ENCODE peak calls at places on chromosomes 5 and 9, in six cellular contexts. One of them, this sample, is unnamed.

GRCh38 chr5:79091064-79091463 is 20.5 kb upstream of the BHMT start:
- DNase-seq in stimulated activated CD4-positive, alpha-beta T cell treated with anti-CD3 and anti-CD28 coated beads, Interleukin-2, amount 100 ng/mL, for 4 hours: no peak
- DNase-seq in left colon: no peak
- DNase-seq in left cardiac atrium: no peak
- DNase-seq in SW 1271: no peak
- DNase-seq in C1 segment of cervical spinal cord: no peak
- DNase-seq in this sample: no peak

GRCh38 chr5:69492391-69493234 is at the start of gene OCLN:
- DNase-seq in stimulated activated CD4-positive, alpha-beta T cell treated with anti-CD3 and anti-CD28 coated beads, Interleukin-2, amount 100 ng/mL, for 4 hours: no peak
- DNase-seq in left colon: peak
- DNase-seq in left cardiac atrium: peak
- DNase-seq in SW 1271: peak
- DNase-seq in C1 segment of cervical spinal cord: peak
- DNase-seq in this sample: peak

GRCh38 chr9:38619556-38620447 is 594 bp downstream of the ANKRD18A start:
- DNase-seq in stimulated activated CD4-positive, alpha-beta T cell treated with anti-CD3 and anti-CD28 coated beads, Interleukin-2, amount 100 ng/mL, for 4 hours: peak
- DNase-seq in left colon: peak
- DNase-seq in left cardiac atrium: no peak
- DNase-seq in SW 1271: peak
- DNase-seq in C1 segment of cervical spinal cord: no peak
- DNase-seq in this sample: peak

GRCh38 chr5:69265931-69266330 is 31.2 kb downstream of the CDK7 start:
- DNase-seq in stimulated activated CD4-positive, alpha-beta T cell treated with anti-CD3 and anti-CD28 coated beads, Interleukin-2, amount 100 ng/mL, for 4 hours: no peak
- DNase-seq in left colon: no peak
- DNase-seq in left cardiac atrium: no peak
- DNase-seq in SW 1271: peak
- DNase-seq in C1 segment of cervical spinal cord: no peak
- DNase-seq in this sample: peak

GRCh38 chr5:163612358-163613149 is 107.1 kb downstream of the MAT2B start:
- DNase-seq in stimulated activated CD4-positive, alpha-beta T cell treated with anti-CD3 and anti-CD28 coated beads, Interleukin-2, amount 100 ng/mL, for 4 hours: no peak
- DNase-seq in left colon: no peak
- DNase-seq in left cardiac atrium: no peak
- DNase-seq in SW 1271: no peak
- DNase-seq in C1 segment of cervical spinal cord: no peak
- DNase-seq in this sample: no peak

GRCh38 chr5:1375871-1376850 is 31.3 kb upstream of the CLPTM1L start:
- DNase-seq in stimulated activated CD4-positive, alpha-beta T cell treated with anti-CD3 and anti-CD28 coated beads, Interleukin-2, amount 100 ng/mL, for 4 hours: no peak
- DNase-seq in left colon: no peak
- DNase-seq in left cardiac atrium: no peak
- DNase-seq in SW 1271: no peak
- DNase-seq in C1 segment of cervical spinal cord: no peak
- DNase-seq in this sample: no peak

GRCh38 chr9:97564291-97565175 is 63.1 kb downstream of the TMOD1 start:
- DNase-seq in stimulated activated CD4-positive, alpha-beta T cell treated with anti-CD3 and anti-CD28 coated beads, Interleukin-2, amount 100 ng/mL, for 4 hours: no peak
- DNase-seq in left colon: peak
- DNase-seq in left cardiac atrium: peak
- DNase-seq in SW 1271: no peak
- DNase-seq in C1 segment of cervical spinal cord: peak
- DNase-seq in this sample: peak

GRCh38 chr5:160441352-160441781 is 19.7 kb downstream of the PTTG1 start:
- DNase-seq in stimulated activated CD4-positive, alpha-beta T cell treated with anti-CD3 and anti-CD28 coated beads, Interleukin-2, amount 100 ng/mL, for 4 hours: no peak
- DNase-seq in left colon: no peak
- DNase-seq in left cardiac atrium: no peak
- DNase-seq in SW 1271: no peak
- DNase-seq in C1 segment of cervical spinal cord: no peak
- DNase-seq in this sample: no peak

GRCh38 chr9:87292449-87293191 is 205.0 kb upstream of the DAPK1 start:
- DNase-seq in stimulated activated CD4-positive, alpha-beta T cell treated with anti-CD3 and anti-CD28 coated beads, Interleukin-2, amount 100 ng/mL, for 4 hours: no peak
- DNase-seq in left colon: no peak
- DNase-seq in left cardiac atrium: no peak
- DNase-seq in SW 1271: no peak
- DNase-seq in C1 segment of cervical spinal cord: no peak
- DNase-seq in this sample: no peak

GRCh38 chr9:93082841-93083411 is 13.1 kb upstream of the CARD19 start:
- DNase-seq in stimulated activated CD4-positive, alpha-beta T cell treated with anti-CD3 and anti-CD28 coated beads, Interleukin-2, amount 100 ng/mL, for 4 hours: no peak
- DNase-seq in left colon: no peak
- DNase-seq in left cardiac atrium: no peak
- DNase-seq in SW 1271: no peak
- DNase-seq in C1 segment of cervical spinal cord: no peak
- DNase-seq in this sample: no peak